ENCODE peak calls at places on chromosomes 2 and 18, in five cellular contexts. A is RWPE1, H is AG04450, R is ovary, D is prostate gland. L is an unnamed sample.
A peak's percentile ranks its signal among the peaks of the same experiment; 100 is the strongest.

GRCh38 chr2:167054881-167055280 is 166.6 kb downstream of the XIRP2 start:
- DNase-seq in A (no peak), H (no peak), R (no peak), D (no peak), L (no peak)

GRCh38 chr2:143513081-143513480 is 383.9 kb downstream of the ARHGAP15 start:
- DNase-seq in A (no peak), H (peak; percentile 32), R (peak; percentile 56), D (no peak), L (no peak)

GRCh38 chr18:34677056-34677574 is 33.0 kb upstream of the DTNA start:
- DNase-seq in A (no peak), H (no peak), R (no peak), D (no peak), L (no peak)

GRCh38 chr2:152405206-152406118 is 70.5 kb downstream of the FMNL2 start:
- DNase-seq in A (no peak), H (no peak), R (no peak), D (peak; percentile 47), L (no peak)

GRCh38 chr18:48990497-48991298 is 39.9 kb upstream of the SMAD7 start:
- DNase-seq in A (no peak), H (no peak), R (no peak), D (no peak), L (no peak)

GRCh38 chr2:48345176-48345575 is 184.8 kb upstream of the STON1 start:
- DNase-seq in A (no peak), H (no peak), R (no peak), D (no peak), L (no peak)

GRCh38 chr2:69716555-69717120 is 25.3 kb upstream of the ANXA4 start:
- DNase-seq in A (no peak), H (no peak), R (no peak), D (no peak), L (no peak)

GRCh38 chr2:240865391-240865790 is 3.2 kb upstream of the AGXT start:
- DNase-seq in A (no peak), H (no peak), R (no peak), D (no peak), L (no peak)

GRCh38 chr18:58649966-58650816 is 21.1 kb upstream of the MALT1 start:
- DNase-seq in A (no peak), H (no peak), R (no peak), D (no peak), L (no peak)

GRCh38 chr2:70725505-70725904 is 42.5 kb downstream of the ADD2 start:
- DNase-seq in A (no peak), H (no peak), R (no peak), D (no peak), L (no peak)

GRCh38 chr18:58996131-58996632 is 131.5 kb downstream of the ZNF532 start:
- DNase-seq in A (no peak), H (peak; percentile 36), R (no peak), D (no peak), L (no peak)

GRCh38 chr2:227748079-227748478 is 2.4 kb downstream of the SCYGR8 start:
- DNase-seq in A (no peak), H (no peak), R (no peak), D (no peak), L (no peak)

GRCh38 chr18:43279015-43279758 is 1.9 kb upstream of the SYT4 start:
- DNase-seq in A (peak; percentile 2), H (no peak), R (no peak), D (no peak), L (no peak)

GRCh38 chr2:46487667-46488333 is 8.4 kb downstream of the TMEM247 start:
- DNase-seq in A (peak; percentile 25), H (peak; percentile 46), R (peak; percentile 47), D (no peak), L (peak; percentile 82)

GRCh38 chr18:48835745-48836191 is 115.0 kb downstream of the SMAD7 start:
- DNase-seq in A (no peak), H (no peak), R (no peak), D (no peak), L (peak; percentile 32)

GRCh38 chr2:70922591-70923234 is 13.0 kb upstream of the ATP6V1B1 start:
- DNase-seq in A (no peak), H (no peak), R (no peak), D (no peak), L (no peak)

GRCh38 chr2:73033766-73034381 is 37.6 kb downstream of the SFXN5 start:
- DNase-seq in A (no peak), H (no peak), R (no peak), D (no peak), L (no peak)

GRCh38 chr2:240786355-240786841 is 33.6 kb downstream of the KIF1A start:
- DNase-seq in A (no peak), H (no peak), R (no peak), D (no peak), L (peak; percentile 33)

GRCh38 chr2:68564426-68564825 is 79.0 kb upstream of the PROKR1 start:
- DNase-seq in A (no peak), H (no peak), R (no peak), D (no peak), L (no peak)

GRCh38 chr2:238881353-238882082 is 33.6 kb downstream of the TWIST2 start:
- DNase-seq in A (no peak), H (no peak), R (no peak), D (no peak), L (no peak)

GRCh38 chr2:84781942-84782716 is 98.8 kb downstream of the TRABD2A start:
- DNase-seq in A (peak; percentile 68), H (no peak), R (no peak), D (no peak), L (no peak)

GRCh38 chr2:144938308-144938709 is 418.4 kb upstream of the ZEB2 start:
- DNase-seq in A (peak; percentile 20), H (peak; percentile 49), R (no peak), D (no peak), L (no peak)

GRCh38 chr18:37537868-37538525 is 27.6 kb downstream of the CELF4 start:
- DNase-seq in A (peak; percentile 52), H (peak; percentile 13), R (peak; percentile 86), D (peak; percentile 68), L (peak; percentile 72)

GRCh38 chr18:75898666-75899065 is 471.2 kb upstream of the SMIM21 start:
- DNase-seq in A (no peak), H (no peak), R (no peak), D (no peak), L (no peak)

GRCh38 chr18:75904416-75904815 is 476.9 kb upstream of the SMIM21 start:
- DNase-seq in A (no peak), H (no peak), R (no peak), D (no peak), L (no peak)
- H3K27ac ChIP-seq in A (no peak overlapping the region), H (no peak overlapping the region), R (no peak overlapping the region), D (no peak overlapping the region), L (no peak overlapping the region)

GRCh38 chr2:38523728-38524437 is 78.8 kb downstream of the HNRNPLL start:
- DNase-seq in A (no peak), H (no peak), R (no peak), D (no peak), L (no peak)
- TF ChIP-seq CTCF in A (no peak), H (peak; percentile 26), R (no peak), D (no peak), L (peak; percentile 21)

DNA sequence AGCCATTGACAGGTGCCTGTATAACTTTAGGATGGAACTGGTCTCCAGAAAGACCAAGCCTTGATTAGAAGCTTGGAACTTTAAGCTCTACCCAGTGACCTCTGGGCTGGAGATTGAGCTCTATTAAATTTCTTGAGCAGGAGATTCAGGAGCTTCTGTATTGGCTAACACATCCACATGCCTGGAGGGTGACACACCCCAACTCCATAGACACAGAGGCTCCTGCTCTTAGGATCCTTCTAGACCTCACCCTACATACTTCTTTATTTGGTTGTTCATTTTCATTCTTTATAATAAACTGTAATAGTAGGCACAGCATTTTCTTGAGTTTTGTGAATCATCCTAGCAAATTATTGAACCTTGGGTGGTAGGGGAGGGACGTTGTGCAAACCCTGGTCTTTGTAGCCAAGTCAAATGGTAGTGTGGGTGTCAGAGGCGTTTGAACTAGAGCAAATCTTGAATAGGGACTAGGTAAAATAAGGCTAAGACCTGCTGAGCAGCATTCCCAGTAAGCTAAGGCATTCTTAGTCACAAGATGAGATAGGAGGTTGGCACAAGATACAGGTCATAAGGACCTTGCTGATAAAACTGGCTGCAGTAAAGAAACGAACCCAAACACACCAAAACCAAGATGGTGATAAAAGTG is 323.8 kb upstream of the GALNT5 start:
- DNase-seq in A (no peak), H (no peak), R (no peak), D (no peak), L (no peak)
- H3K27ac ChIP-seq in A (no peak overlapping the region), H (no peak overlapping the region), R (no peak overlapping the region), D (no peak overlapping the region), L (no peak overlapping the region)

DNA sequence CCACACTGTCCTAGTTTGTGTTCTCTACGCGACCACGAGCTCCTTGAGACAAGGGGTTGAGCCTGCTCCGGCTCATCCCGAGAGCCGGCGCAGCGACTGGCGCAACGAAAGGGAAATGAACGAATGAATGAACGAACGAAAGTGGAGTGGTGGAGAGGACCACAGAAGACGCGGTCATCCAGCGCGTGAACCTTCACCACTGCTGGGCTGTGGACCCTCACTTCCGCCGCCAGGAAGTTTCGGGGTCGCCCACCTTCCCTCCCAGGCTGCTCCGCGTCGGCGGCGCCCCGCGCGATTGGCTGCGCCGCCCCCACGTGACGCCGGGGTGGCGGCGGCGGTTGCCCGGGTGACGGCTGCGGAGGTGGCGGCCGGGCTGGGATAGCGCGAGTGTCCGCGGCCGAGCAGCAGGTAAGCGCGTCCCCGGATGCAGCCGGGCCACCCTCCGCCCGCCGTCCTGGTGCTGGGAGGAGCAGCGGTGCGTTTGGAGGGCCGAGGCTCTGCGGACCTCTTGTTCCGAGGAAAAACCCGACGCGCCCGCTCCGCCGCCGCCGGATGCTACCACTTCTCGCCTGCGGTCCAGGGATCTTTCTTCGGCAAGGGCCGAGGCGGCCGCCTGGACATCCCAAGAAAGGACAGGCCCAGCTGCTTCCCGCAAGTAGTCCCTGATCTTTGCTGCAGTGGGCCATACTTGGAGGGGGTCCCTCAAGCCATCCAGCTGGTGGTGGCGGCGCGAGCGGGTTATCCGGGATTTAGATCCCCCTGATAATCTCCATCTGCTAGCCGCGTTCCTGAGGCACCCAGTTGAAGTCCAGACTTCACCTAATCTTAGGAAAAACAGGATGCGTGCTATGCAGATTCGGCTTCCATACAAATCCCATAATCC is at the start of gene ARMC9:
- DNase-seq in A (peak; percentile 93), H (no peak), R (peak; percentile 84), D (peak; percentile 76), L (peak; percentile 75)
- TF ChIP-seq CTCF in A (no peak), H (no peak), R (no peak), D (no peak), L (no peak)

GRCh38 chr2:199261221-199261620 is 196.5 kb downstream of the SATB2 start:
- DNase-seq in A (peak; percentile 27), H (peak; percentile 46), R (no peak), D (no peak), L (no peak)
- H3K27ac ChIP-seq in A (no peak overlapping the region), H (no peak overlapping the region), R (no peak overlapping the region), D (no peak overlapping the region), L (no peak overlapping the region)